ENCODE peak calls at places on chromosomes 16 and 17, in four cellular contexts. One of them, this sample, is unnamed.

GRCh38 chr17:73713136-73713535 is 68.9 kb upstream of the SDK2 start:
- DNase-seq in NCI-H1436: no peak
- DNase-seq in hippocampal formation: no peak
- DNase-seq in T-helper 1 cell: no peak
- DNase-seq in this sample: no peak

GRCh38 chr16:10168258-10168657 is 14.0 kb downstream of the GRIN2A start:
- DNase-seq in NCI-H1436: no peak
- DNase-seq in T-helper 1 cell: no peak
- DNase-seq in hippocampal formation: no peak
- DNase-seq in this sample: no peak

GRCh38 chr17:74466111-74466784 is at the start of gene CD300A:
- DNase-seq in NCI-H1436: no peak
- DNase-seq in T-helper 1 cell: no peak
- DNase-seq in hippocampal formation: peak; percentile 18
- DNase-seq in this sample: no peak

GRCh38 chr17:28896884-28897768 is at the start of gene FLOT2:
- DNase-seq in T-helper 1 cell: peak; percentile 48
- DNase-seq in hippocampal formation: no peak
- DNase-seq in NCI-H1436: peak; percentile 68
- DNase-seq in this sample: peak; percentile 88

GRCh38 chr17:38418693-38419507 is 9.4 kb upstream of the ARHGAP23 start:
- DNase-seq in hippocampal formation: no peak
- DNase-seq in T-helper 1 cell: no peak
- DNase-seq in NCI-H1436: peak; percentile 26
- DNase-seq in this sample: peak; percentile 66

GRCh38 chr16:49986351-49987124 is 38.5 kb upstream of the CNEP1R1 start:
- DNase-seq in NCI-H1436: no peak
- DNase-seq in T-helper 1 cell: no peak
- DNase-seq in hippocampal formation: no peak
- DNase-seq in this sample: no peak

GRCh38 chr17:62705781-62706597 is 78.5 kb downstream of the MRC2 start:
- DNase-seq in T-helper 1 cell: no peak
- DNase-seq in hippocampal formation: peak; percentile 77
- DNase-seq in NCI-H1436: no peak
- DNase-seq in this sample: no peak

GRCh38 chr17:34382586-34383224 is 19.7 kb upstream of the CCL1 start:
- DNase-seq in T-helper 1 cell: no peak
- DNase-seq in NCI-H1436: no peak
- DNase-seq in hippocampal formation: no peak
- DNase-seq in this sample: no peak

GRCh38 chr17:60406887-60407286 is 15.0 kb upstream of the USP32 start:
- DNase-seq in hippocampal formation: no peak
- DNase-seq in T-helper 1 cell: no peak
- DNase-seq in NCI-H1436: no peak
- DNase-seq in this sample: no peak

GRCh38 chr17:58415371-58416055 is 1.8 kb downstream of the RNF43 start:
- DNase-seq in NCI-H1436: no peak
- DNase-seq in T-helper 1 cell: no peak
- DNase-seq in hippocampal formation: no peak
- DNase-seq in this sample: no peak

GRCh38 chr16:85550422-85551318 is 62.5 kb upstream of the GSE1 start:
- DNase-seq in T-helper 1 cell: no peak
- DNase-seq in hippocampal formation: no peak
- DNase-seq in NCI-H1436: no peak
- DNase-seq in this sample: no peak

GRCh38 chr17:1808649-1809048 is 21.1 kb downstream of the SMYD4 start:
- DNase-seq in T-helper 1 cell: no peak
- DNase-seq in NCI-H1436: no peak
- DNase-seq in hippocampal formation: no peak
- DNase-seq in this sample: no peak

GRCh38 chr17:19447085-19447583 is 36.1 kb downstream of the RNF112 start:
- DNase-seq in NCI-H1436: peak; percentile 90
- DNase-seq in T-helper 1 cell: peak; percentile 65
- DNase-seq in hippocampal formation: peak; percentile 89
- DNase-seq in this sample: peak; percentile 66

GRCh38 chr16:56903866-56904265 is 28.1 kb upstream of the HERPUD1 start:
- DNase-seq in T-helper 1 cell: no peak
- DNase-seq in NCI-H1436: no peak
- DNase-seq in hippocampal formation: no peak
- DNase-seq in this sample: no peak

GRCh38 chr17:2730764-2731353 is 18.6 kb downstream of the CCDC92B start:
- DNase-seq in hippocampal formation: no peak
- DNase-seq in NCI-H1436: no peak
- DNase-seq in T-helper 1 cell: no peak
- DNase-seq in this sample: no peak

GRCh38 chr16:77169650-77170236 is 21.2 kb upstream of the MON1B start:
- DNase-seq in hippocampal formation: no peak
- DNase-seq in NCI-H1436: peak; percentile 27
- DNase-seq in T-helper 1 cell: no peak
- DNase-seq in this sample: peak; percentile 58

GRCh38 chr17:64009571-64010402 is 10.6 kb downstream of the ICAM2 start:
- DNase-seq in T-helper 1 cell: no peak
- DNase-seq in hippocampal formation: no peak
- DNase-seq in NCI-H1436: no peak
- DNase-seq in this sample: no peak

GRCh38 chr17:39158623-39159022 is 7.2 kb upstream of the PLXDC1 start:
- DNase-seq in NCI-H1436: no peak
- DNase-seq in T-helper 1 cell: no peak
- DNase-seq in hippocampal formation: no peak
- DNase-seq in this sample: no peak

GRCh38 chr16:6573577-6573976 is 759.1 kb upstream of the RBFOX1 start:
- DNase-seq in hippocampal formation: peak; percentile 36
- DNase-seq in NCI-H1436: no peak
- DNase-seq in T-helper 1 cell: no peak
- DNase-seq in this sample: peak; percentile 23

GRCh38 chr16:53809088-53809951 is 105.4 kb downstream of the FTO start:
- DNase-seq in hippocampal formation: peak; percentile 28
- DNase-seq in NCI-H1436: no peak
- DNase-seq in T-helper 1 cell: no peak
- DNase-seq in this sample: no peak

GRCh38 chr16:27867122-27868110 is 196.1 kb downstream of the GSG1L start:
- DNase-seq in hippocampal formation: no peak
- DNase-seq in NCI-H1436: peak; percentile 35
- DNase-seq in T-helper 1 cell: peak; percentile 16
- DNase-seq in this sample: peak; percentile 93

GRCh38 chr17:38906429-38907172 is 18.8 kb upstream of the LASP1NB start:
- DNase-seq in hippocampal formation: no peak
- DNase-seq in NCI-H1436: no peak
- DNase-seq in T-helper 1 cell: no peak
- DNase-seq in this sample: no peak

GRCh38 chr16:29775742-29776408 is 2.2 kb upstream of the ZG16 start:
- DNase-seq in T-helper 1 cell: no peak
- DNase-seq in NCI-H1436: no peak
- DNase-seq in hippocampal formation: no peak
- DNase-seq in this sample: peak; percentile 38

GRCh38 chr17:285751-286422 is 66.7 kb downstream of the RPH3AL start:
- DNase-seq in NCI-H1436: no peak
- DNase-seq in hippocampal formation: no peak
- DNase-seq in T-helper 1 cell: no peak
- DNase-seq in this sample: no peak

GRCh38 chr17:29091591-29092291 is 48.8 kb downstream of the PIPOX start:
- DNase-seq in hippocampal formation: no peak
- DNase-seq in NCI-H1436: peak; percentile 50
- DNase-seq in T-helper 1 cell: no peak
- DNase-seq in this sample: no peak

GRCh38 chr17:34499576-34499975 is 79.8 kb upstream of the TMEM132E start:
- DNase-seq in T-helper 1 cell: no peak
- DNase-seq in NCI-H1436: no peak
- DNase-seq in hippocampal formation: no peak
- DNase-seq in this sample: peak; percentile 21

GRCh38 chr16:80167657-80168056 is 373.1 kb upstream of the DYNLRB2 start:
- DNase-seq in NCI-H1436: no peak
- DNase-seq in hippocampal formation: no peak
- DNase-seq in T-helper 1 cell: no peak
- DNase-seq in this sample: no peak

GRCh38 chr17:19014628-19015215 is 10.2 kb upstream of the FAM83G start:
- DNase-seq in hippocampal formation: no peak
- DNase-seq in T-helper 1 cell: no peak
- DNase-seq in NCI-H1436: no peak
- DNase-seq in this sample: no peak

GRCh38 chr17:16286009-16286946 is 67.0 kb downstream of the CENPV start:
- DNase-seq in hippocampal formation: no peak
- DNase-seq in NCI-H1436: no peak
- DNase-seq in T-helper 1 cell: peak; percentile 52
- DNase-seq in this sample: peak; percentile 90

GRCh38 chr16:49757744-49758069 is 98.2 kb downstream of the ZNF423 start:
- DNase-seq in T-helper 1 cell: no peak
- DNase-seq in NCI-H1436: no peak
- DNase-seq in hippocampal formation: no peak
- DNase-seq in this sample: no peak

GRCh38 chr17:39621523-39622379 is 5.0 kb upstream of the PPP1R1B start:
- DNase-seq in hippocampal formation: peak; percentile 78
- DNase-seq in NCI-H1436: peak; percentile 86
- DNase-seq in T-helper 1 cell: peak; percentile 77
- DNase-seq in this sample: peak; percentile 82